ENCODE peak calls at places on chromosomes 5 and 9, in five cellular contexts. S, L, H, O and E are unnamed samples.

GRCh38 chr5:151347364-151347763 is at the start of gene SLC36A2:
- DNase-seq in S (no peak), O (no peak), L (no peak), H (no peak), E (no peak)

GRCh38 chr5:103021310-103021709 is 98.6 kb downstream of the GIN1 start:
- DNase-seq in H (no peak), L (peak; percentile 26), S (peak; percentile 27), O (no peak), E (no peak)

GRCh38 chr5:113123563-113123962 is 147.0 kb downstream of the DCP2 start:
- DNase-seq in O (no peak), S (no peak), H (no peak), L (no peak), E (peak; percentile 29)

GRCh38 chr9:35822926-35823325 is 5.6 kb downstream of the FAM221B start:
- DNase-seq in O (no peak), L (peak; percentile 54), S (no peak), H (no peak), E (no peak)

GRCh38 chr9:20512636-20513035 is 109.7 kb downstream of the MLLT3 start:
- DNase-seq in L (peak; percentile 23), H (no peak), O (no peak), S (no peak), E (no peak)

GRCh38 chr9:93900971-93901861 is 53.9 kb downstream of the BARX1 start:
- DNase-seq in L (no peak), H (no peak), S (no peak), O (no peak), E (no peak)

GRCh38 chr9:14525840-14526239 is 167.4 kb downstream of the ZDHHC21 start:
- DNase-seq in S (no peak), L (no peak), O (no peak), H (no peak), E (no peak)

GRCh38 chr9:32928145-32928763 is 73.2 kb downstream of the APTX start:
- DNase-seq in L (peak; percentile 9), S (no peak), O (no peak), H (no peak), E (no peak)

GRCh38 chr5:23269981-23270380 is 237.4 kb upstream of the PRDM9 start:
- DNase-seq in H (no peak), L (no peak), O (no peak), S (no peak), E (peak; percentile 46)

GRCh38 chr5:145294321-145294720 is 540.8 kb downstream of the PRELID2 start:
- DNase-seq in S (no peak), L (peak; percentile 20), H (no peak), O (no peak), E (no peak)
- TF ChIP-seq USF2 in S (no peak), L (no peak), H (no peak), O (no peak), E (no peak)

GRCh38 chr5:132489871-132490483 is 596 bp downstream of the IRF1 start:
- DNase-seq in S (no peak), O (peak; percentile 86), L (peak; percentile 43), H (peak; percentile 87), E (peak; percentile 25)
- TF ChIP-seq RAD21 in S (peak; percentile 15), O (peak; percentile 41), L (peak; percentile 28), H (peak; percentile 1), E (no peak)

DNA sequence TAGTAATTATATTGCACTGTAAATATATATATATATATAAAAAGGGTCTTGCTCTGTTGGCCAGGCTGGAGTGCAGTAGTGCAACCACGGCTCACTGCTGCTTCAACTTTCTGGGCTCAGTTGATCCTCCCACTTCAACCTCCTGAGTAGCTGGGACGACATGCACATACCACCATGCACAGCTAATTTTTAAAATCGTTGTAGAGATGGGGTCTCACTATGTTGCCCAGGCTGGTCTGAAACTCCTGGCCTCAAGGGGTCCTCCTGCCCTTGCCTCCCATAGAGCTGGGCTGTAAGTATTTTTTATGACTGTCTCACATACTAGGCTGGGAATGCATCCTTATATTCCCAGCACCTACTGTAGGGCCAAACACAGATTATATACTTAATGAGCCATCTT is 11.9 kb downstream of the PSMD5 start:
- DNase-seq in L (no peak), S (no peak), H (no peak), O (no peak), E (no peak)
- TF ChIP-seq USF2 in L (no peak), S (no peak), H (no peak), O (no peak), E (no peak)

GRCh38 chr5:95631991-95632675 is 12.2 kb downstream of the GPR150 start:
- DNase-seq in O (peak; percentile 15), L (peak; percentile 70), H (no peak), S (no peak), E (peak; percentile 27)
- TF ChIP-seq RAD21 in O (no peak), L (no peak), H (no peak), S (no peak), E (no peak)

DNA sequence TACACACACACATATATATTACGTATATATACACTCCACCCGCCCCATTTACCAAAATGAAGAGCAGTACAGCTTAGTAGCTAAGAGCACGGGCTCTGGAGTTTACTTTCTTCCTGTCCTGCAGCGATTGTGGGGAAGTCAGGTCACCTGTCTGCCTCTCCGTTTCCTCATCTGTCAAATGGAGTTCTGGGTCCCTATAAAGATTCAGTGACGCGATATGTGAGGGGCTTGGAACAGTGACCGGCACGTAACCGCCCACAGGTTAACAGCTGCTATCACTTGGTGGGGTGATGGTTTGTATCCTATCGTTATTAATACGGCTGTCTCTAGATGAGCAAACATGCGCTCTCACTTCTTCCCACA is 488 bp downstream of the FAM114A2 start:
- DNase-seq in S (no peak), O (peak; percentile 69), L (no peak), H (peak; percentile 50), E (no peak)
- TF ChIP-seq USF2 in S (no peak), O (no peak), L (no peak), H (no peak), E (no peak)

GRCh38 chr5:67983251-67983941 is 232.2 kb upstream of the PIK3R1 start:
- DNase-seq in S (no peak), L (peak; percentile 72), H (no peak), O (no peak), E (no peak)
- TF ChIP-seq RAD21 in S (no peak), L (no peak), H (no peak), O (no peak), E (no peak)